ENCODE peak calls at places on chromosomes 6 and 20, in eight cellular contexts. X is GM04504; P is T-cell; Y is stimulated activated naive CD8-positive, alpha-beta T cell treated with anti-CD3 and anti-CD28 coated beads, Interleukin-15, Interleukin-2, amounts not matched to agents 100 U/mL and 50 U/mL, for 24 hours; K is IMR-90; Z is D341Med; W is cardiac fibroblast; T is B cell. M is an unnamed sample.

GRCh38 chr6:104184036-104184435 is 675.7 kb downstream of the HACE1 start:
- DNase-seq in X (no peak), P (no peak), Y (no peak), K (no peak), Z (no peak), W (no peak), T (no peak), M (no peak)

GRCh38 chr20:4160761-4161305 is 145.5 kb upstream of the RNF24 start:
- DNase-seq in X (no peak), P (no peak), Y (peak), K (peak), Z (no peak), W (peak), T (no peak), M (no peak)

GRCh38 chr6:170148709-170149470 is 142.0 kb downstream of the DLL1 start:
- DNase-seq in X (no peak), P (no peak), Y (no peak), K (no peak), Z (no peak), W (no peak), T (no peak), M (no peak)

GRCh38 chr6:80003841-80004198 is 629 bp upstream of the TTK start:
- DNase-seq in X (no peak), P (no peak), Y (peak), K (no peak), Z (peak), W (peak), T (no peak), M (peak)

GRCh38 chr20:47544852-47545251 is 43.2 kb downstream of the NCOA3 start:
- DNase-seq in X (no peak), P (no peak), Y (no peak), K (peak), Z (no peak), W (peak), T (no peak), M (no peak)

GRCh38 chr6:149931501-149931900 is 8.6 kb upstream of the RAET1G start:
- DNase-seq in X (no peak), P (no peak), Y (no peak), K (no peak), Z (no peak), W (no peak), T (no peak), M (no peak)

GRCh38 chr20:19510626-19511025 is 247.4 kb upstream of the RIN2 start:
- DNase-seq in X (no peak), P (no peak), Y (no peak), K (no peak), Z (no peak), W (no peak), T (no peak), M (no peak)

GRCh38 chr6:144296973-144297372 is 11.8 kb downstream of the UTRN start:
- DNase-seq in X (no peak), P (no peak), Y (no peak), K (no peak), Z (no peak), W (peak), T (no peak), M (no peak)

GRCh38 chr20:33866398-33867079 is 55.4 kb downstream of the CHMP4B start:
- DNase-seq in X (no peak), P (no peak), Y (no peak), K (no peak), Z (no peak), W (no peak), T (no peak), M (no peak)

GRCh38 chr6:90467546-90467945 is 119.3 kb downstream of the MAP3K7 start:
- DNase-seq in X (no peak), P (no peak), Y (no peak), K (no peak), Z (no peak), W (no peak), T (no peak), M (no peak)

GRCh38 chr6:35583893-35584688 is 71.4 kb upstream of the TULP1 start:
- DNase-seq in X (peak), P (peak), Y (peak), K (peak), Z (peak), W (peak), T (peak), M (no peak)

GRCh38 chr6:89680150-89680549 is 41.6 kb upstream of the LYRM2 start:
- DNase-seq in X (no peak), P (no peak), Y (no peak), K (no peak), Z (no peak), W (no peak), T (no peak), M (no peak)

GRCh38 chr6:33313105-33313708 is 671 bp downstream of the TAPBP start:
- DNase-seq in X (no peak), P (peak), Y (peak), K (peak), Z (peak), W (peak), T (peak), M (no peak)

GRCh38 chr20:40262219-40262618 is 426.8 kb downstream of the MAFB start:
- DNase-seq in X (no peak), P (no peak), Y (no peak), K (no peak), Z (no peak), W (no peak), T (no peak), M (no peak)

GRCh38 chr20:14888172-14888571 is 550.8 kb upstream of the FLRT3 start:
- DNase-seq in X (no peak), P (no peak), Y (no peak), K (no peak), Z (no peak), W (peak), T (no peak), M (no peak)

GRCh38 chr6:166461821-166462460 is 79.2 kb upstream of the MPC1 start:
- DNase-seq in X (no peak), P (no peak), Y (no peak), K (no peak), Z (no peak), W (no peak), T (peak), M (no peak)

GRCh38 chr6:6635291-6635690 is 46.8 kb downstream of the LY86 start:
- DNase-seq in X (no peak), P (no peak), Y (no peak), K (no peak), Z (no peak), W (no peak), T (no peak), M (no peak)

GRCh38 chr6:50087231-50087954 is 37.7 kb upstream of the DEFB112 start:
- DNase-seq in X (peak), P (no peak), Y (no peak), K (peak), Z (no peak), W (peak), T (no peak), M (no peak)

GRCh38 chr20:19015890-19016465 is 196.5 kb upstream of the SLC24A3 start:
- DNase-seq in X (no peak), P (no peak), Y (no peak), K (no peak), Z (no peak), W (no peak), T (no peak), M (no peak)

GRCh38 chr20:5168582-5169396 is 42.0 kb downstream of the CDS2 start:
- DNase-seq in X (no peak), P (no peak), Y (no peak), K (peak), Z (no peak), W (peak), T (peak), M (no peak)